ENCODE peak calls at places on chromosomes 2 and 18, in eight cellular contexts. H is WERI-Rb-1, M is H1, J is RWPE1, U is GM12865, A is kidney epithelial cell, L is pancreas, I is esophagus squamous epithelium. W is an unnamed sample.

GRCh38 chr2:164913640-164914346 is 41.5 kb downstream of the SLC38A11 start:
- DNase-seq in H (no peak), M (no peak), J (no peak), U (no peak), A (no peak), L (peak), I (no peak), W (peak)

GRCh38 chr2:226679389-226680057 is 120.1 kb downstream of the IRS1 start:
- DNase-seq in H (peak), M (no peak), J (no peak), U (no peak), A (no peak), L (no peak), I (no peak), W (no peak)

GRCh38 chr2:52594036-52594435 is 1173.6 kb upstream of the CHAC2 start:
- DNase-seq in H (no peak), M (no peak), J (no peak), U (no peak), A (no peak), L (no peak), I (no peak), W (no peak)

GRCh38 chr2:241817126-241817820 is 8.3 kb downstream of the NEU4 start:
- DNase-seq in H (no peak), M (no peak), J (no peak), U (no peak), A (no peak), L (no peak), I (no peak), W (no peak)

GRCh38 chr2:238585836-238586821 is 159.4 kb downstream of the ASB1 start:
- DNase-seq in H (no peak), M (no peak), J (no peak), U (no peak), A (no peak), L (no peak), I (no peak), W (no peak)

GRCh38 chr2:38602136-38602731 is 494 bp downstream of the HNRNPLL start:
- DNase-seq in H (peak), M (peak), J (peak), U (no peak), A (no peak), L (peak), I (no peak), W (peak)

GRCh38 chr2:26043862-26044736 is 10.2 kb downstream of the RAB10 start:
- DNase-seq in H (no peak), M (no peak), J (peak), U (peak), A (no peak), L (no peak), I (no peak), W (peak)

GRCh38 chr2:184743096-184743495 is 144.8 kb downstream of the ZNF804A start:
- DNase-seq in H (no peak), M (no peak), J (no peak), U (no peak), A (no peak), L (no peak), I (no peak), W (no peak)

GRCh38 chr2:159882069-159882468 is 84.1 kb upstream of the CD302 start:
- DNase-seq in H (peak), M (no peak), J (no peak), U (no peak), A (no peak), L (no peak), I (no peak), W (no peak)

GRCh38 chr2:209648714-209649113 is 122.9 kb upstream of the UNC80 start:
- DNase-seq in H (no peak), M (no peak), J (no peak), U (no peak), A (no peak), L (no peak), I (no peak), W (peak)

GRCh38 chr2:223549215-223549614 is 52.9 kb downstream of the SCG2 start:
- DNase-seq in H (no peak), M (no peak), J (peak), U (no peak), A (peak), L (no peak), I (no peak), W (peak)

GRCh38 chr2:196170681-196171247 is 614 bp downstream of the STK17B start:
- DNase-seq in H (no peak), M (no peak), J (peak), U (peak), A (no peak), L (peak), I (no peak), W (peak)

GRCh38 chr2:163656622-163657021 is 79.2 kb downstream of the FIGN start:
- DNase-seq in H (no peak), M (no peak), J (no peak), U (no peak), A (no peak), L (no peak), I (no peak), W (no peak)

GRCh38 chr18:10009321-10010144 is 95.7 kb downstream of the VAPA start:
- DNase-seq in H (no peak), M (no peak), J (no peak), U (no peak), A (no peak), L (no peak), I (no peak), W (no peak)

GRCh38 chr2:58923869-58924268 is 682.7 kb upstream of the FANCL start:
- DNase-seq in H (no peak), M (no peak), J (no peak), U (no peak), A (peak), L (no peak), I (no peak), W (no peak)

GRCh38 chr2:206562375-206562774 is 79.9 kb upstream of the FAM237A start:
- DNase-seq in H (no peak), M (no peak), J (no peak), U (no peak), A (no peak), L (no peak), I (no peak), W (no peak)

GRCh38 chr18:74389161-74389927 is 67.8 kb downstream of the DIPK1C start:
- DNase-seq in H (no peak), M (no peak), J (no peak), U (no peak), A (no peak), L (no peak), I (no peak), W (no peak)

GRCh38 chr2:100878000-100878786 is 58.3 kb downstream of the NPAS2 start:
- DNase-seq in H (no peak), M (no peak), J (no peak), U (no peak), A (no peak), L (no peak), I (no peak), W (no peak)

GRCh38 chr2:220811952-220812570 is 760.0 kb downstream of the EPHA4 start:
- DNase-seq in H (no peak), M (no peak), J (peak), U (no peak), A (peak), L (no peak), I (no peak), W (peak)

GRCh38 chr2:233453916-233454315 is 99.6 kb downstream of the DGKD start:
- DNase-seq in H (no peak), M (no peak), J (no peak), U (no peak), A (no peak), L (no peak), I (no peak), W (no peak)

GRCh38 chr2:232385660-232386489 is 7.3 kb downstream of the ALPP start:
- DNase-seq in H (no peak), M (no peak), J (no peak), U (no peak), A (no peak), L (no peak), I (no peak), W (no peak)

GRCh38 chr2:197198890-197199289 is 111.7 kb downstream of the ANKRD44 start:
- DNase-seq in H (no peak), M (no peak), J (no peak), U (peak), A (no peak), L (no peak), I (peak), W (no peak)

GRCh38 chr18:35378206-35378795 is 1.2 kb upstream of the ZNF396 start:
- DNase-seq in H (no peak), M (no peak), J (no peak), U (no peak), A (no peak), L (no peak), I (no peak), W (peak)

GRCh38 chr18:58103339-58103930 is 59.4 kb downstream of the NEDD4L start:
- DNase-seq in H (no peak), M (no peak), J (no peak), U (no peak), A (no peak), L (no peak), I (no peak), W (no peak)

GRCh38 chr2:70647873-70648481 is 94.4 kb upstream of the TGFA start:
- DNase-seq in H (peak), M (peak), J (peak), U (peak), A (peak), L (peak), I (no peak), W (peak)

GRCh38 chr18:55362303-55362702 is 225.7 kb downstream of the TCF4 start:
- DNase-seq in H (no peak), M (no peak), J (no peak), U (no peak), A (no peak), L (no peak), I (no peak), W (no peak)

GRCh38 chr18:49846718-49847470 is 33.6 kb upstream of the ACAA2 start:
- DNase-seq in H (no peak), M (no peak), J (no peak), U (no peak), A (no peak), L (no peak), I (no peak), W (no peak)

GRCh38 chr2:10109311-10109710 is 13.2 kb upstream of the RRM2 start:
- DNase-seq in H (no peak), M (no peak), J (no peak), U (no peak), A (no peak), L (no peak), I (no peak), W (no peak)

GRCh38 chr2:59694176-59694575 is 859.3 kb downstream of the BCL11A start:
- DNase-seq in H (no peak), M (no peak), J (no peak), U (no peak), A (no peak), L (no peak), I (no peak), W (no peak)

GRCh38 chr2:8309131-8309530 is 372.7 kb upstream of the ID2 start:
- DNase-seq in H (no peak), M (no peak), J (no peak), U (no peak), A (no peak), L (no peak), I (no peak), W (no peak)

DNA sequence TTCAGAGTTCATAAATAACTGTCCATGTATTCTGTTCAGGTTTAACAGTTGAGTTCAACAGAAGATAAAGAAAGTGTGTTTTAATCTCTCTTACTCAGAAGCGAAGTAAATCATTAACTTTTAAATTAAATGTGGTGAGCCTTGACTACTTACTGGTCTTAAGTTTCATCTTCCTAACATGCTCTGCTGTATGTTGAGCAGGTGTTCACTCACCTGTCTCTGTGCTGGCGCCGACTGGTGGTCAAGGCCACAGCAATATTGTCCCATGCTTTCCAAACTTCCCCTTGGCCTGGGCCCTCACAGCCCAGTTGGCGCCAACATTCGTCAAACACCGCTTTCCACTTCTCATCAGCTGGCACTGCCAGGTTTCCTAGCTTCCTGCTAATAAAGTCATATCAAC is 17.0 kb upstream of the MPP4 start:
- DNase-seq in H (peak), M (no peak), J (no peak), U (no peak), A (no peak), L (peak), I (no peak), W (no peak)
- TF ChIP-seq CTCF in H (peak), M (peak), J (no peak), U (no peak), A (peak), L (peak), I (no peak), W (no peak)

DNA sequence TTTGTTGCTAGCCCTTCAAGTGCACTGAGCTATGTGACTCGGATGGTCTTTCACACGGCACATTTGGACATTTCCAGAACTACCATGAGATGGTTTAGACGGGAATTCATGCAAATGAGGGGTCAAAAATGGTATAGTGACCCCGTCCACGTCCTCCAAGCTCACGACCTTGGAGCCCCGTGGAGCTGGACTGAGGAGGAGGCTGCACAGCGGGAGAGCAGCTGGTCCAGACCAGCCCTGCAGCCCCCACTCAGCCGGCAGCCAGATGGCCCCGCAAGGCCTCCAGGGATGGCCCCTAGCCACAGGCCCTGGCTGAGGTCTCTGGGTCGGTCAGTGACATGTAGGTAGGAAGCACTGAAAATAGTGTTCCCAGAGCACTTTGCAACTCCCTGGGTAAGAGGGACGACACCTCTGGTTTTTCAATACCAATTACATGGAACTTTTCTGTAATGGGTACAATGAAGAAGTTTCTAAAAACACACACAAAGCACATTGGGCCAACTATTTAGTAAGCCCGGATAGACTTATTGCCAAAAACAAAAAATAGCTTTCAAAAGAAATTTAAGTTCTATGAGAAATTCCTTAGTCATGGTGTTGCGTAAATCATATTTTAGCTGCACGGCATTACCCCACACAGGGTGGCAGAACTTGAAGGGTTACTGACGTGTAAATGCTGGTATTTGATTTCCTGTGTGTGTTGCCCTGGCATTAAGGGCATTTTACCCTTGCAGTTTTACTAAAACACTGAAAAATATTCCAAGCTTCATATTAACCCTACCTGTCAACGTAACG is 88.8 kb downstream of the EPAS1 start:
- DNase-seq in H (peak), M (no peak), J (peak), U (no peak), A (no peak), L (no peak), I (no peak), W (peak)
- TF ChIP-seq CTCF in H (no peak), M (no peak), J (no peak), U (no peak), A (no peak), L (no peak), I (no peak), W (no peak)

DNA sequence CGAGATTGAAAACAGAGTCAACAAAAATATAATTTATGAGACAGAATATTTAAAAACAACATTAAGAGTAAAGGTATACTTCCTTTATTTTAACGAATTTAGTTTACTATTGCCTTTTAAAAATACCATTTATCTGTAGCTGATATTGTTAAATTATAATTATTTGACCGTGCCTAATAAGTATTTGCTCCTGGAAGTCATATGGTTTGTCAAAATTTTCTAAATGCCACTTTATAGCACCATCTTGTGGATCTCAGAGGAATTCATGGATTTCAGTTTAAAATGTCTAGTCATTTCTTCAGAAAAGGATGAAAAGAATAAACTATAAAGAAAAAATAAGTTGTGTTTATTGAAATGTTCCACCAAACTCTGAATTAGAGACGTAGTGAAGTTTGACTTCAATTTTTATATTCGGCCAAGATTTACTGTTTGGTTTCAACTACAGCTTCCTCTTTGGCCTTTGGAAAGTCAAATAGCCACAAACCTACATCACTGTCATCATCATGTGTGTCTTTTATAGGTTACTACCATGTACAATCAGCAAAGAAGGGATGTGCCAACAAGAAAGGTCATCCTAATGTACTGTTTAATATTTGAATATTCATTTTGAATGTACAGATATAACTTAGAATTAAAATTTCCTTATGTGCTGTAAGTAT is 10.3 kb upstream of the FTCDNL1 start:
- DNase-seq in H (no peak), M (no peak), J (no peak), U (peak), A (no peak), L (no peak), I (no peak), W (peak)
- TF ChIP-seq CTCF in H (no peak), M (no peak), J (peak), U (peak), A (peak), L (peak), I (peak), W (peak)

DNA sequence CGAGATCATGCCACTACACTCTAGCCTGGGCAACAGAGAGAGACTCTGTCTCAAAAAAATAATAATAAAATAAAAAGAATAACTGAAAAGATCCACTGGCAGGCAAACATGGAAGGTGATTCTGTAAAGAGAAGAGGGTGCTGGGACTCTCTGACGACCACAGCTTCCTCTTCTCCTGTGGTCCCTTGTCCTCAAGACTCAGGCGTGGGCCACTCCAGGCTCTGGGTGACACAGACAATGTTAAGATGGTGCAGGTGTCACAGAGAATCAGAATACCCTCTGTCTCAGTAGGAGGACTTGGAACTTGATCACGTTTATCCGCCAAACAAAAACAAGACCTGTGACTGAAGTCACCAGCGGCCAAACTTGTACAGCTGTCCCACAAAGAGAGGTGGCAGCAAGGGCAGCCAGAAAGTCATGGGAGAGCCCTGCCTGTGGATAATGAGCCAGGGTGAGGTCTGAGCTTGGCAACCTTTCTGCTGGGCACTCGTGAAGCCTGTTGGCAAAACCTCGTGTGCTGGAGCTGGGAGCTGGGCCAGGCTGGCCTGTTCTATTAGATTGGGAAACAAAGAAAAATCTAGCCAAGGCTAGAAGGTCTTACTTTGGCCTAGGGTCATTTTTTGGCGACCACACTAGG is 76.4 kb upstream of the ITGA6 start:
- DNase-seq in H (no peak), M (no peak), J (no peak), U (no peak), A (no peak), L (peak), I (no peak), W (no peak)
- TF ChIP-seq CTCF in H (no peak), M (no peak), J (no peak), U (no peak), A (no peak), L (no peak), I (no peak), W (no peak)

DNA sequence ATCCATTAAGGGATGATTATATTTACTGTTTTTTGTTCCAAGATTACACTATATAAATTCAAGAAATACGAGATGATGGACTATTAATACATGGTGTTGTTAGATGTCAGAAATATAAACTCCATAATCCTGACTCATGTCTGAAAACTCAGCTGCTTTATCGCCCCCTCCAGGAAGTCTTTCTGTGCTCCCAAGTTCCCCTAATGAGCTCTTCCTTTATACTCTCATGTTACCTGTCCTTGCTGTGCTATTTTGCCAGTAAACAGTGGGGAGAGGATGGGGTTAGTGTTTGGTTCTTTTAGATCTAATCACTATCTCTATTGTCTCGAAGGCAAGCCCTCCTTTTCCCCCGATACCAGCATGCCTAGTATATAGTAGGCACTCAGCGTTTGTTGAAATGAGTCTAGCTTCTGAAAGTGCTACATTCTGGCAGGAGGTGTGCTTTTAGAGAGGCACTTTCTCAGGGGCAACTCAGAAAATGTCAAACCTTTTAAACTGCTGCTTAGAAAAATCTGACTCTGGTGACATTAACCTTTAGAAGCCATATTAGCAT is 21.4 kb upstream of the BARD1 start:
- DNase-seq in H (peak), M (no peak), J (no peak), U (no peak), A (no peak), L (no peak), I (no peak), W (peak)
- TF ChIP-seq CTCF in H (peak), M (no peak), J (no peak), U (peak), A (peak), L (no peak), I (peak), W (peak)

GRCh38 chr2:208570851-208571763 is 164.5 kb downstream of the PTH2R start:
- DNase-seq in H (no peak), M (no peak), J (no peak), U (no peak), A (no peak), L (no peak), I (no peak), W (no peak)
- TF ChIP-seq CTCF in H (peak), M (no peak), J (no peak), U (no peak), A (no peak), L (no peak), I (no peak), W (no peak)

GRCh38 chr2:128304715-128305554 is 13.7 kb downstream of the HS6ST1 start:
- DNase-seq in H (peak), M (no peak), J (peak), U (no peak), A (peak), L (peak), I (no peak), W (peak)
- TF ChIP-seq CTCF in H (no peak), M (no peak), J (no peak), U (no peak), A (no peak), L (no peak), I (no peak), W (no peak)